ENCODE peak calls at places on chromosomes 6 and 20, in four cellular contexts. H is PC-3, O is HCT116, N is K562. Y is an unnamed sample. For H3K4me1, the result is how much of the 10 kb centered on the place peaks cover.

GRCh38 chr6:139686308-139686707 is 311.9 kb upstream of the CITED2 start:
- DNase-seq in N (peak), H (peak), O (no peak), Y (peak)

GRCh38 chr20:6668546-6668945 is 98.9 kb upstream of the BMP2 start:
- DNase-seq in N (no peak), H (no peak), O (no peak), Y (no peak)

GRCh38 chr6:82182756-82183155 is 64.8 kb downstream of the IBTK start:
- DNase-seq in N (no peak), O (no peak), H (no peak), Y (peak)

GRCh38 chr20:2330090-2330695 is 34.4 kb downstream of the TGM3 start:
- DNase-seq in H (no peak), N (no peak), O (no peak), Y (no peak)

GRCh38 chr6:122780114-122780513 is 598 bp downstream of the FABP7 start:
- DNase-seq in H (no peak), N (no peak), O (no peak), Y (no peak)

GRCh38 chr6:7671076-7671475 is 54.8 kb upstream of the BMP6 start:
- DNase-seq in H (peak), N (no peak), O (no peak), Y (peak)

GRCh38 chr6:138105880-138106664 is 1.1 kb downstream of the PERP start:
- DNase-seq in O (no peak), H (peak), N (no peak), Y (peak)

GRCh38 chr20:43662943-43663655 is 3.8 kb upstream of the MYBL2 start:
- DNase-seq in O (no peak), N (peak), H (peak), Y (no peak)

GRCh38 chr20:64224344-64225165 is 31.0 kb upstream of the PCMTD2 start:
- DNase-seq in O (no peak), N (no peak), H (peak), Y (peak)

GRCh38 chr6:40695114-40695513 is 108.0 kb upstream of the LRFN2 start:
- DNase-seq in N (no peak), O (no peak), H (no peak), Y (no peak)

GRCh38 chr6:14537061-14537460 is 419.5 kb downstream of the CD83 start:
- DNase-seq in O (no peak), H (no peak), N (no peak), Y (peak)

GRCh38 chr6:158029668-158030230 is 48.1 kb downstream of the SYNJ2 start:
- DNase-seq in N (no peak), H (no peak), O (no peak), Y (no peak)

GRCh38 chr6:54897462-54898189 is 51.1 kb downstream of the FAM83B start:
- DNase-seq in H (no peak), N (no peak), O (no peak), Y (no peak)

GRCh38 chr6:95802978-95803377 is 212.8 kb upstream of the FUT9 start:
- DNase-seq in H (no peak), N (no peak), O (no peak), Y (no peak)

GRCh38 chr6:144582939-144583613 is 297.9 kb downstream of the UTRN start:
- DNase-seq in O (no peak), N (peak), H (no peak), Y (no peak)

GRCh38 chr6:73409395-73409794 is 14.8 kb downstream of the DDX43 start:
- DNase-seq in O (no peak), N (no peak), H (no peak), Y (no peak)

GRCh38 chr6:137412562-137412961 is 81.6 kb downstream of the OLIG3 start:
- DNase-seq in H (no peak), O (no peak), N (no peak), Y (no peak)

GRCh38 chr6:116139917-116140316 is 14.0 kb upstream of the COL10A1 start:
- DNase-seq in O (peak), N (peak), H (peak), Y (no peak)
- TF ChIP-seq CTCF in O (peak), N (peak), H (peak), Y (no peak)

GRCh38 chr6:24910331-24910849 is 25.4 kb downstream of the RIPOR2 start:
- DNase-seq in O (no peak), H (no peak), N (no peak), Y (no peak)
- H2AFZ ChIP-seq in O (no peak), H (peak), N (no peak), Y (peak)

DNA sequence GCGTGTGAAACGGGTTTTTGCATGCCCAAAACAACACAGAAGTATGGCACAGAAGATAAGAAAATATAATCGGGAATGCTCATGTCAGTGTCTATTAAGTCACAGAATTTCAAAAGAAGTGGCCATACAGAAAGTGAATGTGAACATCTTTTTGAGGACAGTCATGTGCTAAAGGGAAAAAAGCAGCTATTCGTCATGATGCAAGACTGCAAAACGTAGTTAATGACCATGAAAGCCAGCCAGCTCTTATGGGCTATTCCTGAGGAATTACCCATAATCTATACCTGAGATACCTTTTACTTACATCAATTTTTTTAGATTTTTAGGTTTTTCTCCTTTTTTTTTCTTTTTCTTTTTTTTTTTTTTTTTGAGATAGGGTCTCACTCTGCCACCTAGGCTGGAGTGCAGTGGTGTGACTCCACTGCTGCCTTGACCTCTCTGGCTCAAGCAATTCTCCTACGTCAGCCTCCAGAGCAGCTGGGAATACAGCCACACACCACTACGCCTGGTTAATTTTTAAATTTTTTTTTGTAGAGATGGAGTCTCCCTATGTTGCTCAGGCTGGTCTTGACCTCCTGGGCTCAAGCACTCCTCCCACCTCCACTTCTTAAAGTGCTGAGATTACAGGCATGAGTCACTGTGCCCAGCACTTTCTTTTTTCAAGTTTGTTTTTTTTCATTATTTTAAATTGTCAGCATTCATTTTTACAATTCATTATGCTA is 18.1 kb upstream of the ZBP1 start:
- DNase-seq in N (no peak), H (peak), O (no peak), Y (peak)
- H3K4me1 ChIP-seq in N (under half), H (under half), O (under half), Y (under half)

GRCh38 chr6:43170452-43171283 is at the start of gene SRF:
- DNase-seq in O (peak), H (peak), N (peak), Y (peak)
- TF ChIP-seq CTCF in O (no peak), H (no peak), N (peak), Y (peak)

GRCh38 chr6:4607026-4607704 is 169.0 kb upstream of the CDYL start:
- DNase-seq in O (peak), N (no peak), H (peak), Y (peak)
- H2AFZ ChIP-seq in O (peak), N (no peak), H (peak), Y (no peak)

DNA sequence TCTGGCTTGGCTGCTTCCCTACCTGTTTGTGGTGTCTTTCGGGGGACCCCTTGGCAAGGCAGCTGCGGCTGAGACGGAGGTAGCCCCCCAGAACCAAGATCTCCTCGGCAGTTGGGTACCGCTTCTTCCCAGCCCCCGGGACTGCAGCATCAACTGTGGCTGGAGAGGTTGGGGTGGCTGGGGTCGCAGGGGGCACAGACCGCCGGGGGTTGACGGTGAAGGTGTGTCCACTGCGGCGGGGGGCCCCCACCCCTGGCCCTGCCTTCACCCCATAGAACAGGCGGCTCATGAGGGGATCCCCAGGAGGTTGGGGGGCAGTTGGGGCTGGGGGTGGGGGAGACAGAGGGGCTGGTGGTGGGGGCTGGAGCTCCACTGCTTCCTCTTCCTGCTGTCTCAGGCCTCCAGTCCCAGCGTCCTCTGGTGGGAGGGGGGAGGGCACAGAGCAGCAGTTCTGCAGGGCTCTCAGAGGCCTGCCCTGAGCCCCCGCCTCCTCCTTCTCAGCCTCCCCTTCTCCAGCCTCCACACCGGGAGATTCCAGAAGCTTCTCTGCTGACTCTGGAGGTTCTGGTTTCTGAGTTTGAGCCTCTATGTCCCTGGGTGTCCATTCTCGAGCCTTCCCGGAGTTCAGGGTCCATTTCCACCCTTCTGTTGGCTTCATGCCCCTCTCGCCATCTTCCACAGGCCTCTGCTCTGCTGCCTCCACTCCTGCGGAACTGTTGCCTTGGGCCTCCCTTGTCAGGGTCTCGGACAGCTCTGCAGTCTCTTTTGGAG is 1.9 kb downstream of the PPP1R18 start:
- DNase-seq in N (peak), H (no peak), O (no peak), Y (peak)
- H3K4me1 ChIP-seq in N (half or more), H (half or more), O (half or more), Y (under half)

GRCh38 chr20:61253264-61253639 is 1.2 kb downstream of the CDH4 start:
- DNase-seq in H (no peak), O (no peak), N (no peak), Y (peak)
- TF ChIP-seq CTCF in H (no peak), O (no peak), N (no peak), Y (peak)

GRCh38 chr6:164409309-164410009 is 899.9 kb downstream of the C6orf118 start:
- DNase-seq in H (no peak), N (no peak), O (no peak), Y (no peak)
- H2AFZ ChIP-seq in H (no peak), N (no peak), O (no peak), Y (no peak)